ENCODE peak calls at places on chromosomes 11 and 22, in four cellular contexts. V is dorsolateral prefrontal cortex; H is tibial nerve; O is effector CD4-positive, alpha-beta T cell. Q is an unnamed sample.
A peak's percentile ranks its signal among the peaks of the same experiment; 100 is the strongest.

GRCh38 chr11:64284048-64284961 is at the start of gene BAD:
- DNase-seq in V (peak; percentile 97), H (peak; percentile 91), O (peak; percentile 91), Q (peak; percentile 91)

GRCh38 chr11:75896843-75897419 is 81.9 kb downstream of the UVRAG start:
- DNase-seq in V (no peak), H (no peak), O (no peak), Q (no peak)

GRCh38 chr22:22166941-22167713 is 77.5 kb upstream of the VPREB1 start:
- DNase-seq in V (no peak), H (no peak), O (no peak), Q (no peak)

GRCh38 chr11:16526947-16527346 is 170.6 kb upstream of the SOX6 start:
- DNase-seq in V (no peak), H (no peak), O (no peak), Q (no peak)

GRCh38 chr11:1272531-1272930 is 36.9 kb downstream of the TOLLIP start:
- DNase-seq in V (no peak), H (no peak), O (no peak), Q (no peak)

GRCh38 chr11:34278708-34279297 is 79.0 kb downstream of the ABTB2 start:
- DNase-seq in V (no peak), H (no peak), O (no peak), Q (no peak)

GRCh38 chr22:37569921-37570660 is 9.8 kb downstream of the LGALS2 start:
- DNase-seq in V (no peak), H (no peak), O (no peak), Q (no peak)

GRCh38 chr11:119077839-119078238 is 6.8 kb upstream of the HMBS start:
- DNase-seq in V (no peak), H (no peak), O (no peak), Q (no peak)

GRCh38 chr11:111540114-111540920 is at the start of gene LAYN:
- DNase-seq in V (peak; percentile 65), H (no peak), O (peak; percentile 15), Q (peak; percentile 20)

GRCh38 chr22:40076702-40077645 is 82.2 kb downstream of the FAM83F start:
- DNase-seq in V (no peak), H (no peak), O (no peak), Q (no peak)

GRCh38 chr11:71251159-71251721 is 1.1 kb downstream of the SHANK2 start:
- DNase-seq in V (no peak), H (no peak), O (no peak), Q (no peak)

GRCh38 chr11:100980156-100980555 is 149.5 kb downstream of the PGR start:
- DNase-seq in V (no peak), H (no peak), O (no peak), Q (no peak)

GRCh38 chr11:120324932-120325810 is at the start of gene TLCD5:
- DNase-seq in V (no peak), H (peak; percentile 33), O (no peak), Q (no peak)

GRCh38 chr22:30205281-30206115 is 41.1 kb downstream of the LIF start:
- DNase-seq in V (no peak), H (peak; percentile 35), O (no peak), Q (no peak)

GRCh38 chr11:86888978-86889341 is 66.2 kb downstream of the FZD4 start:
- DNase-seq in V (no peak), H (no peak), O (no peak), Q (no peak)

GRCh38 chr11:94149435-94149834 is 20.8 kb downstream of the PANX1 start:
- DNase-seq in V (no peak), H (no peak), O (no peak), Q (no peak)

GRCh38 chr11:70005107-70005818 is 72.9 kb upstream of the ANO1 start:
- DNase-seq in V (no peak), H (no peak), O (no peak), Q (no peak)

GRCh38 chr11:75547617-75548054 is 14.4 kb upstream of the SERPINH1 start:
- DNase-seq in V (peak; percentile 71), H (no peak), O (no peak), Q (no peak)

GRCh38 chr11:121614661-121615240 is 162.0 kb upstream of the SORL1-AS1 start:
- DNase-seq in V (no peak), H (no peak), O (no peak), Q (no peak)

GRCh38 chr11:33843018-33843417 is 48.9 kb downstream of the LMO2 start:
- DNase-seq in V (no peak), H (no peak), O (no peak), Q (no peak)

GRCh38 chr11:70205049-70205725 is 2.1 kb downstream of the FADD start:
- DNase-seq in V (no peak), H (no peak), O (no peak), Q (no peak)

GRCh38 chr11:61902313-61902712 is 11.0 kb upstream of the FADS3 start:
- DNase-seq in V (no peak), H (no peak), O (no peak), Q (no peak)

GRCh38 chr11:64165842-64166635 is at the start of gene MACROD1:
- DNase-seq in V (peak; percentile 83), H (peak; percentile 71), O (peak; percentile 73), Q (peak; percentile 69)

GRCh38 chr11:5696210-5696609 is 6.6 kb downstream of the TRIM22 start:
- DNase-seq in V (no peak), H (no peak), O (no peak), Q (no peak)

GRCh38 chr11:77559686-77560425 is 29.9 kb upstream of the AQP11 start:
- DNase-seq in V (no peak), H (no peak), O (no peak), Q (no peak)

GRCh38 chr11:125376117-125376516 is 119.9 kb downstream of the FEZ1 start:
- DNase-seq in V (peak; percentile 52), H (no peak), O (no peak), Q (no peak)

GRCh38 chr11:64305691-64306562 is 603 bp downstream of the ESRRA start:
- DNase-seq in V (peak; percentile 58), H (no peak), O (peak; percentile 69), Q (peak; percentile 72)

GRCh38 chr22:37021710-37022482 is 2.4 kb downstream of the MPST start:
- DNase-seq in V (peak; percentile 46), H (no peak), O (peak; percentile 48), Q (peak; percentile 26)

GRCh38 chr22:35411112-35411511 is 11.2 kb downstream of the MCM5 start:
- DNase-seq in V (no peak), H (no peak), O (no peak), Q (no peak)

GRCh38 chr11:58059011-58059358 is 28.2 kb downstream of the OR6Q1 start:
- DNase-seq in V (no peak), H (no peak), O (no peak), Q (no peak)

GRCh38 chr22:22787805-22788459 is 99.7 kb upstream of the IGLL5 start:
- DNase-seq in V (peak; percentile 39), H (peak; percentile 29), O (peak; percentile 56), Q (peak; percentile 19)

GRCh38 chr11:113862430-113862829 is 12.9 kb downstream of the USP28 start:
- DNase-seq in V (no peak), H (no peak), O (no peak), Q (no peak)

Q was measured in T-helper 22 cell.